ENCODE peak calls at places on chromosomes 13 and 19, in seven cellular contexts. One of them, this sample, is unnamed.

GRCh38 chr13:106322628-106323027 is 212.8 kb downstream of the EFNB2 start:
- DNase-seq in T-helper 17 cell: no peak
- DNase-seq in NCI-H2029 treated with DMSO at 0.1 percent for 48 hours: no peak
- DNase-seq in OCI-LY7: no peak
- DNase-seq in omental fat pad: no peak
- DNase-seq in stimulated activated CD4-positive, alpha-beta T cell treated with anti-CD3 and anti-CD28 coated beads, Interleukin-12 subunit alpha, Interleukin-12 subunit beta, amount 100 ng/mL, for 4 hours: no peak
- DNase-seq in body of pancreas: no peak
- DNase-seq in this sample: no peak

GRCh38 chr19:44757735-44758505 is 9.4 kb downstream of the BCL3 start:
- DNase-seq in OCI-LY7: no peak
- DNase-seq in omental fat pad: no peak
- DNase-seq in stimulated activated CD4-positive, alpha-beta T cell treated with anti-CD3 and anti-CD28 coated beads, Interleukin-12 subunit alpha, Interleukin-12 subunit beta, amount 100 ng/mL, for 4 hours: no peak
- DNase-seq in T-helper 17 cell: no peak
- DNase-seq in body of pancreas: peak; percentile 56
- DNase-seq in NCI-H2029 treated with DMSO at 0.1 percent for 48 hours: no peak
- DNase-seq in this sample: no peak

GRCh38 chr19:40154121-40154680 is 37.0 kb upstream of the MAP3K10 start:
- DNase-seq in OCI-LY7: no peak
- DNase-seq in stimulated activated CD4-positive, alpha-beta T cell treated with anti-CD3 and anti-CD28 coated beads, Interleukin-12 subunit alpha, Interleukin-12 subunit beta, amount 100 ng/mL, for 4 hours: no peak
- DNase-seq in omental fat pad: no peak
- DNase-seq in NCI-H2029 treated with DMSO at 0.1 percent for 48 hours: no peak
- DNase-seq in body of pancreas: no peak
- DNase-seq in T-helper 17 cell: no peak
- DNase-seq in this sample: no peak

GRCh38 chr19:5971714-5972354 is 6.1 kb downstream of the RANBP3 start:
- DNase-seq in NCI-H2029 treated with DMSO at 0.1 percent for 48 hours: no peak
- DNase-seq in stimulated activated CD4-positive, alpha-beta T cell treated with anti-CD3 and anti-CD28 coated beads, Interleukin-12 subunit alpha, Interleukin-12 subunit beta, amount 100 ng/mL, for 4 hours: no peak
- DNase-seq in body of pancreas: no peak
- DNase-seq in omental fat pad: no peak
- DNase-seq in T-helper 17 cell: no peak
- DNase-seq in OCI-LY7: no peak
- DNase-seq in this sample: no peak

GRCh38 chr19:30073152-30074000 is 131.3 kb downstream of the URI1 start:
- DNase-seq in omental fat pad: no peak
- DNase-seq in body of pancreas: no peak
- DNase-seq in OCI-LY7: no peak
- DNase-seq in stimulated activated CD4-positive, alpha-beta T cell treated with anti-CD3 and anti-CD28 coated beads, Interleukin-12 subunit alpha, Interleukin-12 subunit beta, amount 100 ng/mL, for 4 hours: no peak
- DNase-seq in NCI-H2029 treated with DMSO at 0.1 percent for 48 hours: no peak
- DNase-seq in T-helper 17 cell: no peak
- DNase-seq in this sample: no peak

GRCh38 chr13:66972659-66973058 is 257.5 kb downstream of the PCDH9 start:
- DNase-seq in NCI-H2029 treated with DMSO at 0.1 percent for 48 hours: no peak
- DNase-seq in body of pancreas: no peak
- DNase-seq in OCI-LY7: no peak
- DNase-seq in T-helper 17 cell: no peak
- DNase-seq in omental fat pad: no peak
- DNase-seq in stimulated activated CD4-positive, alpha-beta T cell treated with anti-CD3 and anti-CD28 coated beads, Interleukin-12 subunit alpha, Interleukin-12 subunit beta, amount 100 ng/mL, for 4 hours: no peak
- DNase-seq in this sample: no peak

GRCh38 chr19:6532244-6532999 is 1.6 kb downstream of the TNFSF9 start:
- DNase-seq in omental fat pad: no peak
- DNase-seq in NCI-H2029 treated with DMSO at 0.1 percent for 48 hours: no peak
- DNase-seq in body of pancreas: no peak
- DNase-seq in stimulated activated CD4-positive, alpha-beta T cell treated with anti-CD3 and anti-CD28 coated beads, Interleukin-12 subunit alpha, Interleukin-12 subunit beta, amount 100 ng/mL, for 4 hours: no peak
- DNase-seq in OCI-LY7: peak; percentile 78
- DNase-seq in T-helper 17 cell: no peak
- DNase-seq in this sample: peak; percentile 72

GRCh38 chr19:33473644-33474305 is 47.8 kb downstream of the PEPD start:
- DNase-seq in NCI-H2029 treated with DMSO at 0.1 percent for 48 hours: no peak
- DNase-seq in OCI-LY7: no peak
- DNase-seq in stimulated activated CD4-positive, alpha-beta T cell treated with anti-CD3 and anti-CD28 coated beads, Interleukin-12 subunit alpha, Interleukin-12 subunit beta, amount 100 ng/mL, for 4 hours: no peak
- DNase-seq in T-helper 17 cell: no peak
- DNase-seq in omental fat pad: no peak
- DNase-seq in body of pancreas: no peak
- DNase-seq in this sample: peak; percentile 21

GRCh38 chr13:93309886-93310520 is 83.4 kb downstream of the GPC6 start:
- DNase-seq in NCI-H2029 treated with DMSO at 0.1 percent for 48 hours: peak; percentile 29
- DNase-seq in T-helper 17 cell: no peak
- DNase-seq in OCI-LY7: no peak
- DNase-seq in stimulated activated CD4-positive, alpha-beta T cell treated with anti-CD3 and anti-CD28 coated beads, Interleukin-12 subunit alpha, Interleukin-12 subunit beta, amount 100 ng/mL, for 4 hours: no peak
- DNase-seq in omental fat pad: no peak
- DNase-seq in body of pancreas: no peak
- DNase-seq in this sample: peak; percentile 6

GRCh38 chr13:67231481-67231940 is 1.4 kb upstream of the PCDH9 start:
- DNase-seq in body of pancreas: no peak
- DNase-seq in omental fat pad: no peak
- DNase-seq in stimulated activated CD4-positive, alpha-beta T cell treated with anti-CD3 and anti-CD28 coated beads, Interleukin-12 subunit alpha, Interleukin-12 subunit beta, amount 100 ng/mL, for 4 hours: no peak
- DNase-seq in T-helper 17 cell: no peak
- DNase-seq in OCI-LY7: peak; percentile 19
- DNase-seq in NCI-H2029 treated with DMSO at 0.1 percent for 48 hours: no peak
- DNase-seq in this sample: no peak

GRCh38 chr13:78603240-78603947 is at the start of gene POU4F1:
- DNase-seq in T-helper 17 cell: peak; percentile 46
- DNase-seq in NCI-H2029 treated with DMSO at 0.1 percent for 48 hours: peak; percentile 33
- DNase-seq in OCI-LY7: peak; percentile 92
- DNase-seq in omental fat pad: no peak
- DNase-seq in body of pancreas: no peak
- DNase-seq in stimulated activated CD4-positive, alpha-beta T cell treated with anti-CD3 and anti-CD28 coated beads, Interleukin-12 subunit alpha, Interleukin-12 subunit beta, amount 100 ng/mL, for 4 hours: peak; percentile 56
- DNase-seq in this sample: peak; percentile 75

GRCh38 chr19:1104452-1105216 is 840 bp downstream of the GPX4 start:
- DNase-seq in body of pancreas: peak; percentile 69
- DNase-seq in NCI-H2029 treated with DMSO at 0.1 percent for 48 hours: no peak
- DNase-seq in OCI-LY7: peak; percentile 68
- DNase-seq in T-helper 17 cell: peak; percentile 73
- DNase-seq in stimulated activated CD4-positive, alpha-beta T cell treated with anti-CD3 and anti-CD28 coated beads, Interleukin-12 subunit alpha, Interleukin-12 subunit beta, amount 100 ng/mL, for 4 hours: peak; percentile 66
- DNase-seq in omental fat pad: no peak
- DNase-seq in this sample: peak; percentile 43

This sample was measured in KBM-7.